ENCODE peak calls at places on chromosomes 11 and 22, in four cellular contexts. One of them, this sample, is unnamed.

GRCh38 chr11:45652781-45653180 is 12.6 kb downstream of the CHST1 start:
- DNase-seq in astrocyte of the spinal cord: no peak
- DNase-seq in PC-9: no peak
- DNase-seq in IMR-90: peak
- DNase-seq in this sample: no peak

GRCh38 chr22:30474683-30475424 is 3.0 kb upstream of the SEC14L3 start:
- DNase-seq in astrocyte of the spinal cord: no peak
- DNase-seq in IMR-90: no peak
- DNase-seq in PC-9: peak
- DNase-seq in this sample: no peak

GRCh38 chr22:26581769-26582168 is 8.2 kb downstream of the TPST2 start:
- DNase-seq in astrocyte of the spinal cord: no peak
- DNase-seq in PC-9: no peak
- DNase-seq in IMR-90: no peak
- DNase-seq in this sample: no peak

GRCh38 chr22:46848227-46848626 is 85.8 kb downstream of the TBC1D22A start:
- DNase-seq in astrocyte of the spinal cord: peak
- DNase-seq in PC-9: peak
- DNase-seq in IMR-90: peak
- DNase-seq in this sample: no peak

GRCh38 chr11:120172054-120172881 is 34.4 kb upstream of the TRIM29 start:
- DNase-seq in astrocyte of the spinal cord: peak
- DNase-seq in PC-9: peak
- DNase-seq in IMR-90: peak
- DNase-seq in this sample: peak

GRCh38 chr22:49853981-49854791 is 542 bp downstream of the ZBED4 start:
- DNase-seq in IMR-90: peak
- DNase-seq in astrocyte of the spinal cord: peak
- DNase-seq in PC-9: no peak
- DNase-seq in this sample: no peak

GRCh38 chr11:73085189-73085875 is 56.8 kb downstream of the FCHSD2 start:
- DNase-seq in astrocyte of the spinal cord: peak
- DNase-seq in IMR-90: peak
- DNase-seq in PC-9: no peak
- DNase-seq in this sample: no peak

GRCh38 chr11:45852712-45853101 is 5.4 kb downstream of the CRY2 start:
- DNase-seq in astrocyte of the spinal cord: no peak
- DNase-seq in PC-9: no peak
- DNase-seq in IMR-90: no peak
- DNase-seq in this sample: no peak

GRCh38 chr22:33051960-33052839 is 6.0 kb downstream of the SYN3 start:
- DNase-seq in astrocyte of the spinal cord: no peak
- DNase-seq in PC-9: no peak
- DNase-seq in IMR-90: no peak
- DNase-seq in this sample: no peak

GRCh38 chr11:70611890-70612289 is 213.6 kb downstream of the CTTN start:
- DNase-seq in astrocyte of the spinal cord: no peak
- DNase-seq in IMR-90: no peak
- DNase-seq in PC-9: no peak
- DNase-seq in this sample: no peak

GRCh38 chr11:7571640-7572000 is 57.8 kb downstream of the PPFIBP2 start:
- DNase-seq in astrocyte of the spinal cord: peak
- DNase-seq in IMR-90: peak
- DNase-seq in PC-9: peak
- DNase-seq in this sample: no peak

GRCh38 chr11:27440090-27440489 is 32.5 kb downstream of the LGR4 start:
- DNase-seq in IMR-90: no peak
- DNase-seq in PC-9: no peak
- DNase-seq in astrocyte of the spinal cord: no peak
- DNase-seq in this sample: no peak

GRCh38 chr22:46111645-46112306 is 38.5 kb upstream of the PPARA start:
- DNase-seq in astrocyte of the spinal cord: no peak
- DNase-seq in PC-9: no peak
- DNase-seq in IMR-90: no peak
- DNase-seq in this sample: no peak

GRCh38 chr11:72038491-72038890 is 39.8 kb downstream of the IL18BP start:
- DNase-seq in IMR-90: peak
- DNase-seq in PC-9: no peak
- DNase-seq in astrocyte of the spinal cord: peak
- DNase-seq in this sample: no peak

GRCh38 chr11:123833095-123833494 is 26.9 kb upstream of the OR6M1 start:
- DNase-seq in PC-9: no peak
- DNase-seq in IMR-90: no peak
- DNase-seq in astrocyte of the spinal cord: no peak
- DNase-seq in this sample: no peak

GRCh38 chr11:30868495-30869130 is 282.5 kb upstream of the MPPED2 start:
- DNase-seq in astrocyte of the spinal cord: no peak
- DNase-seq in PC-9: no peak
- DNase-seq in IMR-90: no peak
- DNase-seq in this sample: no peak

GRCh38 chr22:29813563-29813962 is 24.5 kb downstream of the ASCC2 start:
- DNase-seq in astrocyte of the spinal cord: no peak
- DNase-seq in PC-9: peak
- DNase-seq in IMR-90: no peak
- DNase-seq in this sample: no peak

GRCh38 chr11:89220684-89221339 is 43.1 kb downstream of the TYR start:
- DNase-seq in IMR-90: no peak
- DNase-seq in astrocyte of the spinal cord: no peak
- DNase-seq in PC-9: no peak
- DNase-seq in this sample: no peak

GRCh38 chr11:126403658-126404057 is 48.2 kb downstream of the ST3GAL4 start:
- DNase-seq in astrocyte of the spinal cord: no peak
- DNase-seq in PC-9: peak
- DNase-seq in IMR-90: no peak
- DNase-seq in this sample: no peak

GRCh38 chr11:36627006-36627405 is 29.0 kb upstream of the RAG2 start:
- DNase-seq in IMR-90: no peak
- DNase-seq in astrocyte of the spinal cord: no peak
- DNase-seq in PC-9: no peak
- DNase-seq in this sample: no peak

GRCh38 chr11:5280582-5281102 is 10.9 kb upstream of the HBE1 start:
- DNase-seq in IMR-90: peak
- DNase-seq in astrocyte of the spinal cord: peak
- DNase-seq in PC-9: peak
- DNase-seq in this sample: no peak

GRCh38 chr11:116963813-116964212 is 126.4 kb upstream of the APOA1 start:
- DNase-seq in IMR-90: no peak
- DNase-seq in astrocyte of the spinal cord: no peak
- DNase-seq in PC-9: peak
- DNase-seq in this sample: no peak

DNA sequence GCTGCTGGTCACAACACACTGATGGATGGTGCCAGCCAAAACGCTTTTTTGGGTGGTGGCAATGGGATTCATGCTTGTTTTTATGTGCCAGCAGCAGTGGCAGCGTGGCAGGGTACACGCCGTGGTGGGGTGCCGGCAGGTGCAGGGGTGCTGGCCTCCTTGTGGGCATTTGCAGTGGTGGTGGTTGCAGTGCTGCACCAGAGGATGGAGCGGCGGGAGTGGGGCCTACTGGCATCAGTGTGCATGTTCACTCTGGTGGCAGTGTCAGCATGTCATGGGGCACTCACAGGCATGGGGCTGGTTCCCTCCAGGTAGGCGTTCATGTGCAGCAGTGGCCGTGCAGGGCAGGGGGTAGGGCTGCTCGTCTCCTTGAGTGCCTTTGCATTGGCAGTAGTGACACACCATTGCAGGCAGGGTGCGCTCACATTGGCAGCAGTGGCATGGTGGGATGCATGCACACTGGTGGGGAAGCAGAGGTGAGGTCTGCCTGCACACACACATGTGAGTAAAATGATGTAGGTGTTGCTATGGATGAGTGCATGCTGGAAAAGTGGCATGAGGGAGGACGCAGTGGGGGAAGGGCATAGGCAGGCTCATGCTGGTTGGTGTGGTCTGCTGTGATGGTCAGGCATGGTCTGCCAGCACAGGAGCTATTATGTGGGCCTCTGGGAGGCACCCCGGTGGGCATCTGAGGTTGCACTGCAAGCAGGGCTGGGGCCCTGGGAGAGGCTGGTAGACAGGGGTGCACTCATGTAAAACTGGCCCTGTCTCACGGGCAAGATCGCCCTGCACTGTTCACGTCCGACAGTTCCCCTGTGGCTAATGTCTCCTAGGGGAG is 29.9 kb downstream of the CCDC15 start:
- DNase-seq in IMR-90: no peak
- DNase-seq in PC-9: no peak
- DNase-seq in astrocyte of the spinal cord: no peak
- DNase-seq in this sample: no peak
- TF ChIP-seq CTCF in IMR-90: no peak
- TF ChIP-seq CTCF in PC-9: no peak
- TF ChIP-seq CTCF in astrocyte of the spinal cord: no peak
- TF ChIP-seq CTCF in this sample: no peak

GRCh38 chr22:44531487-44531886 is 33.5 kb upstream of the RTL6 start:
- DNase-seq in PC-9: no peak
- DNase-seq in astrocyte of the spinal cord: no peak
- DNase-seq in IMR-90: no peak
- DNase-seq in this sample: no peak

GRCh38 chr22:44530106-44530505 is 32.1 kb upstream of the RTL6 start:
- DNase-seq in PC-9: no peak
- DNase-seq in IMR-90: peak
- DNase-seq in astrocyte of the spinal cord: no peak
- DNase-seq in this sample: no peak

GRCh38 chr22:44534335-44534734 is 36.3 kb upstream of the RTL6 start:
- DNase-seq in PC-9: no peak
- DNase-seq in astrocyte of the spinal cord: no peak
- DNase-seq in IMR-90: no peak
- DNase-seq in this sample: no peak

GRCh38 chr22:44530569-44530968 is 32.5 kb upstream of the RTL6 start:
- DNase-seq in IMR-90: no peak
- DNase-seq in astrocyte of the spinal cord: no peak
- DNase-seq in PC-9: no peak
- DNase-seq in this sample: no peak

GRCh38 chr22:44532466-44533025 is 34.5 kb upstream of the RTL6 start:
- DNase-seq in IMR-90: no peak
- DNase-seq in astrocyte of the spinal cord: no peak
- DNase-seq in PC-9: no peak
- DNase-seq in this sample: no peak
- TF ChIP-seq CTCF in IMR-90: no peak
- TF ChIP-seq CTCF in astrocyte of the spinal cord: no peak
- TF ChIP-seq CTCF in PC-9: no peak
- TF ChIP-seq CTCF in this sample: no peak

DNA sequence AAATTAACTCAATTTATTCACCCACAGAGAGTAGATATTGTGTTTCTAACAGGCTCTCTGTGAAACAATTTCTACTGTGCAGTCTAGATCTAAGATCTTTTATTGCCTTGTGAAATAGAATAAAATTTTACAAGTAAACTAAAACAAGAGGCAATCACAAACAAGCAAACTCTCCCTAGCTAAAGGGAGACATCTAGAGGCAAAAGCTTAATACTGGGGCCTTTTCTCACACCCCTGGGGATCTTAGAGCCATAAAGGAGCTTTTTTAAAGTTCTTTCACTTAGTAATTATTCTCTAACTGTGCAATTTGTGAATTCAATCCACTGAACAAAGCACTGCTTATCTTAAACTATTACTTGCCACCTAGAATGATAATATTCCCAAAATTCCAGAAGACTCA is 19.7 kb downstream of the ALG9 start:
- DNase-seq in astrocyte of the spinal cord: peak
- DNase-seq in IMR-90: peak
- DNase-seq in PC-9: peak
- DNase-seq in this sample: no peak
- TF ChIP-seq CTCF in astrocyte of the spinal cord: peak
- TF ChIP-seq CTCF in IMR-90: peak
- TF ChIP-seq CTCF in PC-9: peak
- TF ChIP-seq CTCF in this sample: no peak

GRCh38 chr22:42913874-42914510 is 56.9 kb upstream of the ARFGAP3 start:
- DNase-seq in astrocyte of the spinal cord: no peak
- DNase-seq in IMR-90: no peak
- DNase-seq in PC-9: no peak
- DNase-seq in this sample: no peak

GRCh38 chr22:42919199-42919598 is 62.1 kb upstream of the ARFGAP3 start:
- DNase-seq in IMR-90: no peak
- DNase-seq in astrocyte of the spinal cord: no peak
- DNase-seq in PC-9: peak
- DNase-seq in this sample: no peak

GRCh38 chr22:42914511-42915076 is 57.5 kb upstream of the ARFGAP3 start:
- DNase-seq in IMR-90: no peak
- DNase-seq in astrocyte of the spinal cord: no peak
- DNase-seq in PC-9: no peak
- DNase-seq in this sample: no peak

GRCh38 chr22:42918500-42918899 is 61.4 kb upstream of the ARFGAP3 start:
- DNase-seq in astrocyte of the spinal cord: no peak
- DNase-seq in IMR-90: no peak
- DNase-seq in PC-9: no peak
- DNase-seq in this sample: no peak

GRCh38 chr22:42915980-42916765 is 59.1 kb upstream of the ARFGAP3 start:
- DNase-seq in astrocyte of the spinal cord: no peak
- DNase-seq in PC-9: no peak
- DNase-seq in IMR-90: no peak
- DNase-seq in this sample: no peak
- TF ChIP-seq CTCF in astrocyte of the spinal cord: no peak
- TF ChIP-seq CTCF in PC-9: no peak
- TF ChIP-seq CTCF in IMR-90: no peak
- TF ChIP-seq CTCF in this sample: no peak